ENCODE peak calls at places on chromosome 1, in five cellular contexts. F is H54, W is fibroblast of mammary gland, R is SJSA1, I is progenitor cell of endocrine pancreas. J is an unnamed sample.

GRCh38 chr1:39733161-39733560 is 5.5 kb upstream of the PPIE start:
- DNase-seq in F (no peak), W (no peak), R (no peak), I (no peak), J (no peak)

GRCh38 chr1:55848906-55849305 is 633.7 kb upstream of the USP24 start:
- DNase-seq in F (no peak), W (peak), R (no peak), I (no peak), J (no peak)

GRCh38 chr1:18814340-18815202 is 44.9 kb downstream of the TAS1R2 start:
- DNase-seq in F (no peak), W (no peak), R (no peak), I (no peak), J (no peak)

GRCh38 chr1:156471496-156472490 is 28.8 kb downstream of the MEF2D start:
- DNase-seq in F (no peak), W (no peak), R (no peak), I (no peak), J (no peak)

GRCh38 chr1:93882269-93882668 is 3.3 kb upstream of the DNTTIP2 start:
- DNase-seq in F (no peak), W (no peak), R (no peak), I (no peak), J (no peak)

GRCh38 chr1:1678581-1679380 is 13.8 kb downstream of the SLC35E2B start:
- DNase-seq in F (no peak), W (peak), R (no peak), I (no peak), J (no peak)

GRCh38 chr1:168465942-168466702 is 77.7 kb downstream of the XCL2 start:
- DNase-seq in F (no peak), W (peak), R (no peak), I (no peak), J (no peak)

GRCh38 chr1:209155556-209155955 is 428.0 kb upstream of the CAMK1G start:
- DNase-seq in F (no peak), W (no peak), R (no peak), I (no peak), J (no peak)

GRCh38 chr1:59696421-59697115 is 118.2 kb upstream of the HOOK1 start:
- DNase-seq in F (no peak), W (no peak), R (no peak), I (no peak), J (no peak)

GRCh38 chr1:216186131-216186530 is 237.1 kb downstream of the USH2A start:
- DNase-seq in F (no peak), W (no peak), R (no peak), I (no peak), J (no peak)

GRCh38 chr1:180842890-180843289 is 69.8 kb upstream of the KIAA1614 start:
- DNase-seq in F (no peak), W (peak), R (no peak), I (no peak), J (no peak)

GRCh38 chr1:43313771-43314170 is 13.0 kb downstream of the TIE1 start:
- DNase-seq in F (no peak), W (no peak), R (no peak), I (no peak), J (no peak)

GRCh38 chr1:234989019-234989418 is 139.6 kb downstream of the TOMM20 start:
- DNase-seq in F (no peak), W (no peak), R (no peak), I (no peak), J (no peak)

GRCh38 chr1:2483970-2484369 is 7.9 kb downstream of the PLCH2 start:
- DNase-seq in F (no peak), W (no peak), R (no peak), I (no peak), J (no peak)

GRCh38 chr1:20551945-20552727 is at the start of gene FAM43B:
- DNase-seq in F (no peak), W (peak), R (no peak), I (peak), J (no peak)

GRCh38 chr1:56644941-56645662 is at the start of gene PRKAA2:
- DNase-seq in F (peak), W (no peak), R (no peak), I (peak), J (no peak)